ENCODE peak calls at places on chromosomes 12 and 14, in six cellular contexts. One of them, this sample, is unnamed.

GRCh38 chr12:14613718-14614117 is 46.0 kb upstream of the PLBD1 start:
- DNase-seq in T-helper 9 cell: no peak
- DNase-seq in activated CD8-positive, alpha-beta memory T cell treated with anti-CD3 and anti-CD28 coated beads for 4 hours: no peak
- DNase-seq in pancreas: no peak
- DNase-seq in progenitor cell of endocrine pancreas: no peak
- DNase-seq in heart left ventricle: no peak
- DNase-seq in this sample: no peak

GRCh38 chr14:77470192-77470870 is 12.4 kb downstream of the AHSA1 start:
- DNase-seq in T-helper 9 cell: no peak
- DNase-seq in heart left ventricle: no peak
- DNase-seq in progenitor cell of endocrine pancreas: no peak
- DNase-seq in pancreas: no peak
- DNase-seq in activated CD8-positive, alpha-beta memory T cell treated with anti-CD3 and anti-CD28 coated beads for 4 hours: no peak
- DNase-seq in this sample: no peak

GRCh38 chr12:23659151-23659550 is 290.3 kb downstream of the SOX5 start:
- DNase-seq in progenitor cell of endocrine pancreas: no peak
- DNase-seq in pancreas: no peak
- DNase-seq in activated CD8-positive, alpha-beta memory T cell treated with anti-CD3 and anti-CD28 coated beads for 4 hours: no peak
- DNase-seq in T-helper 9 cell: no peak
- DNase-seq in heart left ventricle: no peak
- DNase-seq in this sample: no peak

GRCh38 chr12:77751939-77752338 is 78.8 kb upstream of the NAV3 start:
- DNase-seq in progenitor cell of endocrine pancreas: no peak
- DNase-seq in heart left ventricle: no peak
- DNase-seq in T-helper 9 cell: no peak
- DNase-seq in activated CD8-positive, alpha-beta memory T cell treated with anti-CD3 and anti-CD28 coated beads for 4 hours: no peak
- DNase-seq in pancreas: no peak
- DNase-seq in this sample: no peak

GRCh38 chr12:104296718-104297117 is 6.8 kb upstream of the EID3 start:
- DNase-seq in pancreas: no peak
- DNase-seq in activated CD8-positive, alpha-beta memory T cell treated with anti-CD3 and anti-CD28 coated beads for 4 hours: no peak
- DNase-seq in progenitor cell of endocrine pancreas: no peak
- DNase-seq in heart left ventricle: no peak
- DNase-seq in T-helper 9 cell: no peak
- DNase-seq in this sample: no peak

GRCh38 chr14:21748869-21749303 is 75.3 kb upstream of the OR4E1 start:
- DNase-seq in progenitor cell of endocrine pancreas: peak
- DNase-seq in pancreas: peak
- DNase-seq in heart left ventricle: no peak
- DNase-seq in T-helper 9 cell: peak
- DNase-seq in activated CD8-positive, alpha-beta memory T cell treated with anti-CD3 and anti-CD28 coated beads for 4 hours: no peak
- DNase-seq in this sample: no peak

GRCh38 chr14:70714055-70714550 is 72.4 kb downstream of the TTC9 start:
- DNase-seq in pancreas: no peak
- DNase-seq in heart left ventricle: peak
- DNase-seq in activated CD8-positive, alpha-beta memory T cell treated with anti-CD3 and anti-CD28 coated beads for 4 hours: no peak
- DNase-seq in T-helper 9 cell: peak
- DNase-seq in progenitor cell of endocrine pancreas: peak
- DNase-seq in this sample: peak

GRCh38 chr12:94172031-94172430 is 23.7 kb downstream of the PLXNC1 start:
- DNase-seq in T-helper 9 cell: no peak
- DNase-seq in heart left ventricle: no peak
- DNase-seq in activated CD8-positive, alpha-beta memory T cell treated with anti-CD3 and anti-CD28 coated beads for 4 hours: no peak
- DNase-seq in pancreas: no peak
- DNase-seq in progenitor cell of endocrine pancreas: no peak
- DNase-seq in this sample: no peak

GRCh38 chr14:35534130-35534883 is at the start of gene INSM2:
- DNase-seq in progenitor cell of endocrine pancreas: peak
- DNase-seq in heart left ventricle: no peak
- DNase-seq in T-helper 9 cell: no peak
- DNase-seq in activated CD8-positive, alpha-beta memory T cell treated with anti-CD3 and anti-CD28 coated beads for 4 hours: no peak
- DNase-seq in pancreas: no peak
- DNase-seq in this sample: no peak

GRCh38 chr12:65603428-65604351 is 220.6 kb upstream of the HMGA2 start:
- DNase-seq in progenitor cell of endocrine pancreas: no peak
- DNase-seq in pancreas: peak
- DNase-seq in heart left ventricle: peak
- DNase-seq in activated CD8-positive, alpha-beta memory T cell treated with anti-CD3 and anti-CD28 coated beads for 4 hours: no peak
- DNase-seq in T-helper 9 cell: no peak
- DNase-seq in this sample: no peak

GRCh38 chr14:36408388-36408787 is 88.0 kb upstream of the MBIP start:
- DNase-seq in progenitor cell of endocrine pancreas: no peak
- DNase-seq in pancreas: no peak
- DNase-seq in T-helper 9 cell: no peak
- DNase-seq in heart left ventricle: no peak
- DNase-seq in activated CD8-positive, alpha-beta memory T cell treated with anti-CD3 and anti-CD28 coated beads for 4 hours: no peak
- DNase-seq in this sample: no peak

GRCh38 chr14:20623798-20624197 is 17.7 kb downstream of the OR6S1 start:
- DNase-seq in pancreas: no peak
- DNase-seq in progenitor cell of endocrine pancreas: no peak
- DNase-seq in T-helper 9 cell: no peak
- DNase-seq in activated CD8-positive, alpha-beta memory T cell treated with anti-CD3 and anti-CD28 coated beads for 4 hours: no peak
- DNase-seq in heart left ventricle: no peak
- DNase-seq in this sample: no peak

GRCh38 chr14:82075566-82075965 is 541.9 kb upstream of the SEL1L start:
- DNase-seq in progenitor cell of endocrine pancreas: peak
- DNase-seq in activated CD8-positive, alpha-beta memory T cell treated with anti-CD3 and anti-CD28 coated beads for 4 hours: no peak
- DNase-seq in T-helper 9 cell: no peak
- DNase-seq in heart left ventricle: no peak
- DNase-seq in pancreas: peak
- DNase-seq in this sample: no peak

GRCh38 chr14:68910540-68910939 is 68.6 kb downstream of the ACTN1 start:
- DNase-seq in pancreas: no peak
- DNase-seq in progenitor cell of endocrine pancreas: no peak
- DNase-seq in activated CD8-positive, alpha-beta memory T cell treated with anti-CD3 and anti-CD28 coated beads for 4 hours: no peak
- DNase-seq in T-helper 9 cell: no peak
- DNase-seq in heart left ventricle: no peak
- DNase-seq in this sample: no peak

GRCh38 chr12:99907210-99907609 is 77.5 kb downstream of the ANKS1B start:
- DNase-seq in pancreas: no peak
- DNase-seq in heart left ventricle: no peak
- DNase-seq in progenitor cell of endocrine pancreas: no peak
- DNase-seq in T-helper 9 cell: no peak
- DNase-seq in activated CD8-positive, alpha-beta memory T cell treated with anti-CD3 and anti-CD28 coated beads for 4 hours: no peak
- DNase-seq in this sample: no peak

GRCh38 chr12:8057291-8057690 is 8.9 kb downstream of the C3AR1 start:
- DNase-seq in pancreas: no peak
- DNase-seq in activated CD8-positive, alpha-beta memory T cell treated with anti-CD3 and anti-CD28 coated beads for 4 hours: no peak
- DNase-seq in progenitor cell of endocrine pancreas: no peak
- DNase-seq in heart left ventricle: no peak
- DNase-seq in T-helper 9 cell: no peak
- DNase-seq in this sample: no peak

GRCh38 chr12:4609071-4609470 is 39.8 kb downstream of the AKAP3 start:
- DNase-seq in heart left ventricle: no peak
- DNase-seq in pancreas: no peak
- DNase-seq in progenitor cell of endocrine pancreas: no peak
- DNase-seq in T-helper 9 cell: no peak
- DNase-seq in activated CD8-positive, alpha-beta memory T cell treated with anti-CD3 and anti-CD28 coated beads for 4 hours: no peak
- DNase-seq in this sample: no peak

This sample was measured in activated T-helper 1 cell treated with anti-CD3 and anti-CD28 coated beads, Interleukin-2, amount 50 U/mL, for 16 hours.